ENCODE peak calls at places on chromosome 1, in nine cellular contexts. U is Ammon's horn; N is NCI-H510A treated with DMSO at 0.1 percent for 48 hours; I is stimulated activated CD4-positive, alpha-beta T cell treated with anti-CD3 and anti-CD28 coated beads, Interleukin-12 subunit alpha, Interleukin-12 subunit beta, amount 100 ng/mL, for 4 hours; P is activated CD4-positive, alpha-beta T cell treated with anti-CD3 and anti-CD28 coated beads, Interleukin-2, amount 50 U/mL, for 24 hours; S is heart right ventricle; K is T1000; M is T-helper 1 cell; A is HT-29. O is an unnamed sample.

GRCh38 chr1:64878931-64879710 is 87.2 kb downstream of the JAK1 start:
- DNase-seq in S (no peak), I (no peak), M (no peak), U (no peak), P (no peak), K (no peak), A (no peak), N (no peak), O (no peak)

GRCh38 chr1:69567847-69568434 is at the start of gene LRRC7:
- DNase-seq in U (peak), P (no peak), A (no peak), N (peak), I (no peak), S (peak), K (peak), M (no peak), O (no peak)

GRCh38 chr1:25727819-25728286 is 72.1 kb upstream of the SELENON start:
- DNase-seq in U (peak), N (no peak), P (no peak), K (no peak), I (no peak), S (peak), M (no peak), A (no peak), O (no peak)

GRCh38 chr1:150622219-150622975 is 7.0 kb downstream of the ENSA start:
- DNase-seq in S (peak), I (no peak), P (no peak), A (no peak), K (no peak), N (no peak), U (no peak), M (no peak), O (no peak)

GRCh38 chr1:52633291-52633754 is 355 bp downstream of the SHISAL2A start:
- DNase-seq in P (no peak), U (no peak), S (peak), K (no peak), A (no peak), M (peak), N (no peak), I (peak), O (peak)

GRCh38 chr1:27832762-27833161 is 2.2 kb downstream of the PPP1R8 start:
- DNase-seq in S (no peak), N (no peak), M (no peak), U (no peak), I (no peak), K (no peak), P (no peak), A (no peak), O (no peak)

GRCh38 chr1:183356534-183357182 is 61.5 kb downstream of the NMNAT2 start:
- DNase-seq in U (no peak), S (no peak), I (no peak), M (no peak), A (no peak), N (no peak), K (no peak), P (no peak), O (no peak)

GRCh38 chr1:205312866-205313680 is 8.5 kb downstream of the NUAK2 start:
- DNase-seq in P (no peak), S (no peak), A (no peak), K (no peak), U (no peak), M (no peak), N (no peak), I (no peak), O (no peak)

GRCh38 chr1:116881879-116882520 is 27.7 kb upstream of the PTGFRN start:
- DNase-seq in N (peak), I (no peak), U (peak), S (no peak), K (no peak), P (no peak), A (peak), M (no peak), O (peak)

GRCh38 chr1:32816676-32817158 is 441 bp downstream of the YARS1 start:
- DNase-seq in P (no peak), I (no peak), K (no peak), S (no peak), N (no peak), M (no peak), A (peak), U (peak), O (no peak)

GRCh38 chr1:116666090-116666489 is 1.4 kb downstream of the IGSF3 start:
- DNase-seq in U (no peak), S (no peak), I (no peak), A (peak), K (no peak), N (no peak), M (no peak), P (no peak), O (no peak)

GRCh38 chr1:211951856-211952255 is 83.5 kb downstream of the INTS7 start:
- DNase-seq in S (no peak), I (no peak), K (no peak), N (peak), U (no peak), P (no peak), M (no peak), A (peak), O (no peak)

GRCh38 chr1:153227810-153228209 is 10.4 kb downstream of the PRR9 start:
- DNase-seq in K (no peak), A (no peak), S (no peak), M (no peak), N (no peak), P (no peak), I (no peak), U (no peak), O (no peak)